ENCODE peak calls at places on chromosomes 16 and 17, in five cellular contexts. K is transverse colon, V is HAP-1, B is stomach, J is A673. P is an unnamed sample.

GRCh38 chr17:37844158-37844976 is 79.8 kb upstream of the TBC1D3K start:
- DNase-seq in K (peak; percentile 66), V (peak; percentile 38), J (peak; percentile 3), B (peak; percentile 58), P (peak; percentile 49)

GRCh38 chr16:63745456-63745855 is 1376.4 kb downstream of the CDH11 start:
- DNase-seq in J (no peak), V (no peak), K (no peak), B (no peak), P (no peak)

GRCh38 chr17:43211480-43212402 is at the start of gene TMEM106A:
- DNase-seq in K (peak; percentile 82), V (peak; percentile 67), B (peak; percentile 82), J (peak; percentile 71), P (peak; percentile 80)

GRCh38 chr16:29806096-29806579 is at the start of gene MAZ:
- DNase-seq in B (no peak), V (no peak), J (peak; percentile 90), K (no peak), P (no peak)

GRCh38 chr17:41800601-41801373 is 11.0 kb downstream of the P3H4 start:
- DNase-seq in B (peak; percentile 65), J (no peak), K (peak; percentile 92), V (no peak), P (peak; percentile 98)

GRCh38 chr16:8674413-8675022 is at the start of gene ABAT:
- DNase-seq in V (peak; percentile 85), K (peak; percentile 94), J (peak; percentile 92), B (peak; percentile 93), P (peak; percentile 94)

GRCh38 chr17:6940186-6940649 is 55.6 kb upstream of the ALOX12 start:
- DNase-seq in K (peak; percentile 9), B (no peak), J (peak; percentile 80), V (no peak), P (peak; percentile 3)

GRCh38 chr16:67562526-67562917 is at the start of gene CTCF:
- DNase-seq in V (peak; percentile 75), J (peak; percentile 90), B (peak; percentile 85), K (peak; percentile 88), P (peak; percentile 76)

GRCh38 chr16:88306860-88307545 is 75.8 kb upstream of the ZNF469 start:
- DNase-seq in V (no peak), K (no peak), B (no peak), J (no peak), P (no peak)

GRCh38 chr17:21495281-21495680 is 119.1 kb downstream of the KCNJ12 start:
- DNase-seq in J (no peak), K (no peak), B (no peak), V (no peak), P (no peak)

GRCh38 chr17:7107012-7107754 is 7.4 kb downstream of the ASGR2 start:
- DNase-seq in K (no peak), B (no peak), J (no peak), V (no peak), P (peak; percentile 26)

DNA sequence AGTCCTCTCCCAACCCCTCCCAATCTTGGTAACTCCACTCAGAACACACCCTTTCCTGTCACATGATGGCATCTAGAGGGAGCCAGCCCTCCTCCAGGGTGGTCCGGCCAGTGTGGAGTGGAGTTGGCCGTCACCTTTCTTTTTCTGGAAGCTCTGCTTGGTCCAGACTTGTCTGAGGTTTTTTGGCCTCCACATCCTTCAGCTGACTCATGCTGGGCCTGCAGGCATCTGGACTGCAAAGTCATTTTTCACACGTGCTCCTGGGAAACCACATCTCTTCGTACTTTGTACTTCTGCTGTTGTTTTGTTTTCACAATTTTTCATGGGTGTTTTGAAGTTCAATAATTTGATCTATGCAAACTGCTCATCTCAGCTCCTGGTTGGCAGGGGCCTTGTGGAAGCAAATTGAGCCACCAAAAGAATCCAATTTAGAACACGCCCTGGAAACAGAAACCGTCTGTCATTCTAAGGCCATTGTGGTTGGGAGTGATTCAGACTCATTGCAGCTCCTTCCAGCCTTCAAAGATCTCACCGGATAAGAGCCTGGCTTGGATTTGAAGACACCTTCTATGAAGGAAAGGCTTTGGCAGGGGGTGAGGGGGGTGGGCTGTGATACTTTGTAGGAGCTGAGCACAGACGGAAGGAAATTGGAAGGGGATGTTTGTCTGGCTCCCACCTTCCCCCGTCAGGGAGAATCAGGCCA is 42.4 kb upstream of the NF1 start:
- DNase-seq in K (no peak), J (no peak), V (no peak), B (no peak), P (no peak)
- H3K4me3 ChIP-seq in K (no peak overlapping the region), J (no peak overlapping the region), V (no peak overlapping the region), B (no peak overlapping the region), P (no peak overlapping the region)

GRCh38 chr17:48996696-48997102 is 486 bp upstream of the IGF2BP1 start:
- DNase-seq in V (no peak), J (no peak), K (no peak), B (no peak), P (no peak)
- H3K4me1 ChIP-seq in V (peaks cover 17% of the 10 kb centered on the region), J (peaks cover 26% of the 10 kb centered on the region), K (peaks cover 23% of the 10 kb centered on the region), B (peaks cover 21% of the 10 kb centered on the region), P (no peaks in the 10 kb centered on the region)

DNA sequence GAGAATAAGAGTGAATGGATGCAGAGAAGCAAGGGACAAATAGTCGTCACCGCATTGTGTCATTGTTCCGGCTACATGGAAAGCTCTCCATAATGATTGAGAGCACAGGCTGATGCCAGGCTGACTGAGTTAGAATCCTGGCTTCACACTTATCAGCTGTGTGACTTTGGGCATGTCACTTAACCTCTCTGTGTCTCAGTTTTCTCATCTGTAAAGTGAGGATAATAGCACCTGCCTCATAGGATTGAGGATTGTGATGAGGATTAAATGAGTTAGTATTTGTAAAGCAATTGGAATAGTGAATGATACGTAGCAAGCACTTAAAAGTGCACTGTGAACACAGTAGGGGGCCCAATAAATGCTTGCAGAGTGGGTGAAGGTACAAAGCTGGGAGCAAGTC is 45.7 kb upstream of the LYRM9 start:
- DNase-seq in V (no peak), B (no peak), K (no peak), J (no peak), P (no peak)
- H3K4me3 ChIP-seq in V (no peak overlapping the region), B (no peak overlapping the region), K (no peak overlapping the region), J (no peak overlapping the region), P (no peak overlapping the region)

DNA sequence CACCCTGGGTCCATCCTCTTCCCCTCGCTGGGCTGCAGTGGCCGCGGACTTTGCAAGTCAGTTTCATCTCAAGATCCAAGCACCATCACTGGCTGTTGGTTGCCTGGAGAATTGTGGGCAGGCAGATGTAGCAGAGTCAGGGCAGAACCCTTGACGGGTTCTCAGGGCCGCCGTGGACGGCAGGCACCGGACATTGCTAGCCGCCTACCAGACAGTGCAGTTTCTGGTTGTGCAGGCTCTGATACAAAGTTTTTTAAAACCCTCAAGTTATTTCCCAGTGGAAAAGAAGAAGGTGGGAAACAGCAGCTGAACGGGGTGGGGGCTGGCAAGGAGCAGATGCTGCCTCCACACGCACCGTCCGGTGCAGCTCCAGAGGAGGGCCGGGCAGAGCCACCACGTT is 3.4 kb downstream of the MAPK8IP3 start:
- DNase-seq in B (no peak), J (no peak), V (no peak), K (no peak), P (no peak)
- H3K4me1 ChIP-seq in B (peaks cover 20% of the 10 kb centered on the region), J (peaks cover 12% of the 10 kb centered on the region), V (peaks cover 10% of the 10 kb centered on the region), K (peaks cover 34% of the 10 kb centered on the region), P (no peaks in the 10 kb centered on the region)